ENCODE peak calls at places on chromosomes 1 and 21, in eight cellular contexts. One of them, this sample, is unnamed.

GRCh38 chr1:231938651-231939050 is 312.1 kb downstream of the DISC1 start:
- DNase-seq in T-helper 1 cell: no peak
- DNase-seq in sciatic nerve: no peak
- DNase-seq in COR-L47: no peak
- DNase-seq in NCI-H1092 treated with DMSO at 0.1 percent for 48 hours: no peak
- DNase-seq in endothelial cell: no peak
- DNase-seq in activated T-cell treated with anti-CD3 and anti-CD28 coated beads for 24 hours: no peak
- DNase-seq in H4: no peak
- DNase-seq in this sample: no peak

GRCh38 chr1:187551061-187551460 is 722.3 kb downstream of the PLA2G4A start:
- DNase-seq in activated T-cell treated with anti-CD3 and anti-CD28 coated beads for 24 hours: no peak
- DNase-seq in T-helper 1 cell: no peak
- DNase-seq in H4: no peak
- DNase-seq in sciatic nerve: no peak
- DNase-seq in endothelial cell: no peak
- DNase-seq in NCI-H1092 treated with DMSO at 0.1 percent for 48 hours: no peak
- DNase-seq in COR-L47: no peak
- DNase-seq in this sample: no peak

GRCh38 chr1:54407957-54408700 is 1.9 kb upstream of the SSBP3 start:
- DNase-seq in sciatic nerve: no peak
- DNase-seq in H4: peak
- DNase-seq in COR-L47: no peak
- DNase-seq in endothelial cell: no peak
- DNase-seq in NCI-H1092 treated with DMSO at 0.1 percent for 48 hours: no peak
- DNase-seq in T-helper 1 cell: no peak
- DNase-seq in activated T-cell treated with anti-CD3 and anti-CD28 coated beads for 24 hours: no peak
- DNase-seq in this sample: no peak

GRCh38 chr1:172680733-172681275 is 21.9 kb downstream of the FASLG start:
- DNase-seq in sciatic nerve: no peak
- DNase-seq in endothelial cell: no peak
- DNase-seq in NCI-H1092 treated with DMSO at 0.1 percent for 48 hours: no peak
- DNase-seq in H4: no peak
- DNase-seq in activated T-cell treated with anti-CD3 and anti-CD28 coated beads for 24 hours: no peak
- DNase-seq in COR-L47: no peak
- DNase-seq in T-helper 1 cell: no peak
- DNase-seq in this sample: no peak

GRCh38 chr1:240946926-240947325 is 335.0 kb upstream of the GREM2 start:
- DNase-seq in H4: peak
- DNase-seq in T-helper 1 cell: no peak
- DNase-seq in activated T-cell treated with anti-CD3 and anti-CD28 coated beads for 24 hours: no peak
- DNase-seq in COR-L47: peak
- DNase-seq in endothelial cell: peak
- DNase-seq in NCI-H1092 treated with DMSO at 0.1 percent for 48 hours: peak
- DNase-seq in sciatic nerve: peak
- DNase-seq in this sample: no peak

GRCh38 chr1:53710584-53710983 is 28.4 kb downstream of the GLIS1 start:
- DNase-seq in COR-L47: no peak
- DNase-seq in T-helper 1 cell: no peak
- DNase-seq in endothelial cell: no peak
- DNase-seq in sciatic nerve: no peak
- DNase-seq in activated T-cell treated with anti-CD3 and anti-CD28 coated beads for 24 hours: no peak
- DNase-seq in NCI-H1092 treated with DMSO at 0.1 percent for 48 hours: no peak
- DNase-seq in H4: no peak
- DNase-seq in this sample: no peak

GRCh38 chr1:27455166-27455811 is 34.7 kb downstream of the WASF2 start:
- DNase-seq in NCI-H1092 treated with DMSO at 0.1 percent for 48 hours: no peak
- DNase-seq in endothelial cell: no peak
- DNase-seq in COR-L47: no peak
- DNase-seq in sciatic nerve: no peak
- DNase-seq in activated T-cell treated with anti-CD3 and anti-CD28 coated beads for 24 hours: no peak
- DNase-seq in H4: no peak
- DNase-seq in T-helper 1 cell: peak
- DNase-seq in this sample: no peak

GRCh38 chr1:12314328-12314903 is 84.6 kb downstream of the VPS13D start:
- DNase-seq in NCI-H1092 treated with DMSO at 0.1 percent for 48 hours: peak
- DNase-seq in H4: peak
- DNase-seq in T-helper 1 cell: no peak
- DNase-seq in endothelial cell: no peak
- DNase-seq in sciatic nerve: no peak
- DNase-seq in COR-L47: peak
- DNase-seq in activated T-cell treated with anti-CD3 and anti-CD28 coated beads for 24 hours: no peak
- DNase-seq in this sample: no peak

GRCh38 chr1:172002725-172003345 is 161.5 kb downstream of the DNM3 start:
- DNase-seq in activated T-cell treated with anti-CD3 and anti-CD28 coated beads for 24 hours: peak
- DNase-seq in COR-L47: peak
- DNase-seq in NCI-H1092 treated with DMSO at 0.1 percent for 48 hours: peak
- DNase-seq in endothelial cell: peak
- DNase-seq in sciatic nerve: no peak
- DNase-seq in H4: peak
- DNase-seq in T-helper 1 cell: peak
- DNase-seq in this sample: peak

GRCh38 chr1:86436041-86436440 is 12.1 kb downstream of the CLCA2 start:
- DNase-seq in sciatic nerve: no peak
- DNase-seq in H4: no peak
- DNase-seq in activated T-cell treated with anti-CD3 and anti-CD28 coated beads for 24 hours: no peak
- DNase-seq in T-helper 1 cell: no peak
- DNase-seq in endothelial cell: no peak
- DNase-seq in NCI-H1092 treated with DMSO at 0.1 percent for 48 hours: no peak
- DNase-seq in COR-L47: no peak
- DNase-seq in this sample: no peak

GRCh38 chr1:59029768-59030167 is 245.9 kb upstream of the JUN start:
- DNase-seq in activated T-cell treated with anti-CD3 and anti-CD28 coated beads for 24 hours: no peak
- DNase-seq in T-helper 1 cell: no peak
- DNase-seq in endothelial cell: no peak
- DNase-seq in H4: no peak
- DNase-seq in COR-L47: no peak
- DNase-seq in NCI-H1092 treated with DMSO at 0.1 percent for 48 hours: no peak
- DNase-seq in sciatic nerve: no peak
- DNase-seq in this sample: no peak

GRCh38 chr1:172893146-172893841 is 157.4 kb downstream of the TNFSF18 start:
- DNase-seq in T-helper 1 cell: no peak
- DNase-seq in activated T-cell treated with anti-CD3 and anti-CD28 coated beads for 24 hours: no peak
- DNase-seq in COR-L47: no peak
- DNase-seq in endothelial cell: no peak
- DNase-seq in H4: peak
- DNase-seq in sciatic nerve: no peak
- DNase-seq in NCI-H1092 treated with DMSO at 0.1 percent for 48 hours: no peak
- DNase-seq in this sample: peak

GRCh38 chr1:115495111-115495510 is 146.7 kb upstream of the VANGL1 start:
- DNase-seq in COR-L47: no peak
- DNase-seq in T-helper 1 cell: no peak
- DNase-seq in endothelial cell: no peak
- DNase-seq in sciatic nerve: no peak
- DNase-seq in activated T-cell treated with anti-CD3 and anti-CD28 coated beads for 24 hours: no peak
- DNase-seq in H4: no peak
- DNase-seq in NCI-H1092 treated with DMSO at 0.1 percent for 48 hours: no peak
- DNase-seq in this sample: no peak

GRCh38 chr1:94255476-94255875 is 18.1 kb upstream of the ARHGAP29 start:
- DNase-seq in T-helper 1 cell: no peak
- DNase-seq in COR-L47: no peak
- DNase-seq in NCI-H1092 treated with DMSO at 0.1 percent for 48 hours: no peak
- DNase-seq in sciatic nerve: no peak
- DNase-seq in endothelial cell: no peak
- DNase-seq in activated T-cell treated with anti-CD3 and anti-CD28 coated beads for 24 hours: no peak
- DNase-seq in H4: no peak
- DNase-seq in this sample: no peak

GRCh38 chr1:184056921-184057496 is 5.5 kb downstream of the TSEN15 start:
- DNase-seq in NCI-H1092 treated with DMSO at 0.1 percent for 48 hours: no peak
- DNase-seq in H4: peak
- DNase-seq in activated T-cell treated with anti-CD3 and anti-CD28 coated beads for 24 hours: no peak
- DNase-seq in sciatic nerve: no peak
- DNase-seq in T-helper 1 cell: no peak
- DNase-seq in endothelial cell: no peak
- DNase-seq in COR-L47: no peak
- DNase-seq in this sample: no peak

GRCh38 chr1:239811211-239811902 is 280.3 kb upstream of the FMN2 start:
- DNase-seq in H4: no peak
- DNase-seq in NCI-H1092 treated with DMSO at 0.1 percent for 48 hours: no peak
- DNase-seq in activated T-cell treated with anti-CD3 and anti-CD28 coated beads for 24 hours: no peak
- DNase-seq in COR-L47: no peak
- DNase-seq in T-helper 1 cell: peak
- DNase-seq in endothelial cell: no peak
- DNase-seq in sciatic nerve: no peak
- DNase-seq in this sample: no peak

GRCh38 chr1:11281518-11282331 is 8.7 kb downstream of the UBIAD1 start:
- DNase-seq in COR-L47: no peak
- DNase-seq in sciatic nerve: no peak
- DNase-seq in H4: no peak
- DNase-seq in endothelial cell: no peak
- DNase-seq in T-helper 1 cell: no peak
- DNase-seq in activated T-cell treated with anti-CD3 and anti-CD28 coated beads for 24 hours: no peak
- DNase-seq in NCI-H1092 treated with DMSO at 0.1 percent for 48 hours: no peak
- DNase-seq in this sample: no peak

GRCh38 chr1:239952348-239953307 is 139.1 kb upstream of the FMN2 start:
- DNase-seq in activated T-cell treated with anti-CD3 and anti-CD28 coated beads for 24 hours: no peak
- DNase-seq in endothelial cell: peak
- DNase-seq in T-helper 1 cell: no peak
- DNase-seq in sciatic nerve: no peak
- DNase-seq in COR-L47: no peak
- DNase-seq in H4: peak
- DNase-seq in NCI-H1092 treated with DMSO at 0.1 percent for 48 hours: no peak
- DNase-seq in this sample: no peak

GRCh38 chr1:2969870-2970291 is 51.4 kb upstream of the ACTRT2 start:
- DNase-seq in H4: no peak
- DNase-seq in NCI-H1092 treated with DMSO at 0.1 percent for 48 hours: no peak
- DNase-seq in T-helper 1 cell: no peak
- DNase-seq in endothelial cell: no peak
- DNase-seq in activated T-cell treated with anti-CD3 and anti-CD28 coated beads for 24 hours: no peak
- DNase-seq in sciatic nerve: peak
- DNase-seq in COR-L47: no peak
- DNase-seq in this sample: no peak

GRCh38 chr21:37159053-37159776 is 86.2 kb downstream of the TTC3 start:
- DNase-seq in H4: no peak
- DNase-seq in endothelial cell: no peak
- DNase-seq in NCI-H1092 treated with DMSO at 0.1 percent for 48 hours: no peak
- DNase-seq in sciatic nerve: no peak
- DNase-seq in activated T-cell treated with anti-CD3 and anti-CD28 coated beads for 24 hours: no peak
- DNase-seq in COR-L47: no peak
- DNase-seq in T-helper 1 cell: peak
- DNase-seq in this sample: no peak

GRCh38 chr1:101742513-101742912 is 254.2 kb downstream of the OLFM3 start:
- DNase-seq in H4: no peak
- DNase-seq in endothelial cell: no peak
- DNase-seq in T-helper 1 cell: no peak
- DNase-seq in COR-L47: no peak
- DNase-seq in NCI-H1092 treated with DMSO at 0.1 percent for 48 hours: no peak
- DNase-seq in sciatic nerve: no peak
- DNase-seq in activated T-cell treated with anti-CD3 and anti-CD28 coated beads for 24 hours: no peak
- DNase-seq in this sample: no peak

GRCh38 chr1:201095581-201096531 is 16.4 kb downstream of the CACNA1S start:
- DNase-seq in NCI-H1092 treated with DMSO at 0.1 percent for 48 hours: peak
- DNase-seq in activated T-cell treated with anti-CD3 and anti-CD28 coated beads for 24 hours: no peak
- DNase-seq in endothelial cell: no peak
- DNase-seq in T-helper 1 cell: no peak
- DNase-seq in COR-L47: no peak
- DNase-seq in sciatic nerve: no peak
- DNase-seq in H4: no peak
- DNase-seq in this sample: no peak

GRCh38 chr21:46122758-46123683 is 25.1 kb downstream of the COL6A2 start:
- DNase-seq in activated T-cell treated with anti-CD3 and anti-CD28 coated beads for 24 hours: no peak
- DNase-seq in COR-L47: no peak
- DNase-seq in endothelial cell: no peak
- DNase-seq in H4: no peak
- DNase-seq in NCI-H1092 treated with DMSO at 0.1 percent for 48 hours: no peak
- DNase-seq in T-helper 1 cell: no peak
- DNase-seq in sciatic nerve: peak
- DNase-seq in this sample: no peak

GRCh38 chr1:150568567-150568966 is 10.8 kb downstream of the MCL1 start:
- DNase-seq in H4: no peak
- DNase-seq in activated T-cell treated with anti-CD3 and anti-CD28 coated beads for 24 hours: no peak
- DNase-seq in NCI-H1092 treated with DMSO at 0.1 percent for 48 hours: no peak
- DNase-seq in COR-L47: no peak
- DNase-seq in sciatic nerve: no peak
- DNase-seq in T-helper 1 cell: no peak
- DNase-seq in endothelial cell: no peak
- DNase-seq in this sample: no peak

GRCh38 chr1:20729155-20729931 is 3.2 kb downstream of the SH2D5 start:
- DNase-seq in H4: no peak
- DNase-seq in activated T-cell treated with anti-CD3 and anti-CD28 coated beads for 24 hours: no peak
- DNase-seq in COR-L47: no peak
- DNase-seq in sciatic nerve: peak
- DNase-seq in endothelial cell: no peak
- DNase-seq in T-helper 1 cell: no peak
- DNase-seq in NCI-H1092 treated with DMSO at 0.1 percent for 48 hours: peak
- DNase-seq in this sample: no peak

GRCh38 chr21:41227357-41228005 is 59.5 kb downstream of the BACE2 start:
- DNase-seq in sciatic nerve: peak
- DNase-seq in T-helper 1 cell: no peak
- DNase-seq in NCI-H1092 treated with DMSO at 0.1 percent for 48 hours: no peak
- DNase-seq in activated T-cell treated with anti-CD3 and anti-CD28 coated beads for 24 hours: no peak
- DNase-seq in endothelial cell: no peak
- DNase-seq in H4: no peak
- DNase-seq in COR-L47: no peak
- DNase-seq in this sample: no peak

GRCh38 chr1:209899948-209900347 is 38.1 kb upstream of the SYT14 start:
- DNase-seq in COR-L47: peak
- DNase-seq in T-helper 1 cell: peak
- DNase-seq in NCI-H1092 treated with DMSO at 0.1 percent for 48 hours: peak
- DNase-seq in endothelial cell: peak
- DNase-seq in sciatic nerve: no peak
- DNase-seq in activated T-cell treated with anti-CD3 and anti-CD28 coated beads for 24 hours: no peak
- DNase-seq in H4: no peak
- DNase-seq in this sample: no peak

GRCh38 chr1:245807306-245807705 is 652.5 kb downstream of the KIF26B start:
- DNase-seq in endothelial cell: no peak
- DNase-seq in activated T-cell treated with anti-CD3 and anti-CD28 coated beads for 24 hours: no peak
- DNase-seq in NCI-H1092 treated with DMSO at 0.1 percent for 48 hours: peak
- DNase-seq in T-helper 1 cell: peak
- DNase-seq in COR-L47: no peak
- DNase-seq in H4: no peak
- DNase-seq in sciatic nerve: no peak
- DNase-seq in this sample: no peak

GRCh38 chr1:51072040-51072439 is 30.0 kb upstream of the C1orf185 start:
- DNase-seq in NCI-H1092 treated with DMSO at 0.1 percent for 48 hours: no peak
- DNase-seq in activated T-cell treated with anti-CD3 and anti-CD28 coated beads for 24 hours: no peak
- DNase-seq in H4: no peak
- DNase-seq in sciatic nerve: no peak
- DNase-seq in endothelial cell: no peak
- DNase-seq in T-helper 1 cell: no peak
- DNase-seq in COR-L47: no peak
- DNase-seq in this sample: no peak

GRCh38 chr1:104878203-104878911 is 1128.7 kb downstream of the AMY1C start:
- DNase-seq in sciatic nerve: no peak
- DNase-seq in H4: no peak
- DNase-seq in NCI-H1092 treated with DMSO at 0.1 percent for 48 hours: no peak
- DNase-seq in COR-L47: no peak
- DNase-seq in endothelial cell: peak
- DNase-seq in T-helper 1 cell: no peak
- DNase-seq in activated T-cell treated with anti-CD3 and anti-CD28 coated beads for 24 hours: no peak
- DNase-seq in this sample: no peak

GRCh38 chr1:48676822-48677221 is 99.9 kb downstream of the BEND5 start:
- DNase-seq in NCI-H1092 treated with DMSO at 0.1 percent for 48 hours: peak
- DNase-seq in endothelial cell: no peak
- DNase-seq in activated T-cell treated with anti-CD3 and anti-CD28 coated beads for 24 hours: no peak
- DNase-seq in COR-L47: no peak
- DNase-seq in sciatic nerve: no peak
- DNase-seq in T-helper 1 cell: no peak
- DNase-seq in H4: no peak
- DNase-seq in this sample: no peak

GRCh38 chr1:248823517-248824001 is 2.2 kb downstream of the SH3BP5L start:
- DNase-seq in activated T-cell treated with anti-CD3 and anti-CD28 coated beads for 24 hours: no peak
- DNase-seq in H4: no peak
- DNase-seq in COR-L47: no peak
- DNase-seq in NCI-H1092 treated with DMSO at 0.1 percent for 48 hours: no peak
- DNase-seq in T-helper 1 cell: no peak
- DNase-seq in sciatic nerve: no peak
- DNase-seq in endothelial cell: no peak
- DNase-seq in this sample: no peak

GRCh38 chr1:226983247-226983997 is 43.3 kb downstream of the COQ8A start:
- DNase-seq in NCI-H1092 treated with DMSO at 0.1 percent for 48 hours: no peak
- DNase-seq in H4: no peak
- DNase-seq in COR-L47: no peak
- DNase-seq in endothelial cell: no peak
- DNase-seq in T-helper 1 cell: no peak
- DNase-seq in sciatic nerve: no peak
- DNase-seq in activated T-cell treated with anti-CD3 and anti-CD28 coated beads for 24 hours: no peak
- DNase-seq in this sample: no peak

GRCh38 chr1:179586107-179586823 is 5.4 kb upstream of the TDRD5 start:
- DNase-seq in activated T-cell treated with anti-CD3 and anti-CD28 coated beads for 24 hours: no peak
- DNase-seq in H4: peak
- DNase-seq in endothelial cell: peak
- DNase-seq in NCI-H1092 treated with DMSO at 0.1 percent for 48 hours: peak
- DNase-seq in T-helper 1 cell: peak
- DNase-seq in COR-L47: peak
- DNase-seq in sciatic nerve: no peak
- DNase-seq in this sample: peak